ENCODE peak calls at places on chromosomes 3 and 15, in five cellular contexts. V is CD4-positive, alpha-beta memory T cell; Z is effector memory CD4-positive, alpha-beta T cell; I is fibroblast of lung; X is uterus. F is an unnamed sample. For H3K9me3, the result is how much of the 10 kb centered on the place peaks cover.

GRCh38 chr3:53199834-53200233 is 38.8 kb downstream of the PRKCD start:
- DNase-seq in V (no peak), Z (no peak), I (no peak), X (no peak), F (no peak)

GRCh38 chr3:99242271-99242670 is 340.8 kb upstream of the DCBLD2 start:
- DNase-seq in V (no peak), Z (no peak), I (no peak), X (no peak), F (no peak)

GRCh38 chr3:9507586-9508578 is 45.7 kb downstream of the LHFPL4 start:
- DNase-seq in V (no peak), Z (no peak), I (no peak), X (no peak), F (no peak)

GRCh38 chr15:29268706-29269484 is 727 bp downstream of the NSMCE3 start:
- DNase-seq in V (peak), Z (peak), I (peak), X (peak), F (peak)

GRCh38 chr15:37032091-37032775 is 68.1 kb downstream of the MEIS2 start:
- DNase-seq in V (no peak), Z (no peak), I (no peak), X (no peak), F (no peak)

GRCh38 chr3:196793224-196793623 is 53.6 kb downstream of the PAK2 start:
- DNase-seq in V (no peak), Z (no peak), I (peak), X (no peak), F (no peak)

GRCh38 chr3:62622553-62623174 is 249.3 kb upstream of the FEZF2 start:
- DNase-seq in V (peak), Z (no peak), I (peak), X (no peak), F (no peak)

GRCh38 chr15:47437492-47437891 is 279.8 kb upstream of the SEMA6D start:
- DNase-seq in V (no peak), Z (no peak), I (no peak), X (no peak), F (no peak)

GRCh38 chr3:118772036-118773030 is 262.3 kb downstream of the IGSF11 start:
- DNase-seq in V (no peak), Z (no peak), I (peak), X (no peak), F (no peak)

GRCh38 chr3:183188895-183189462 is 26.4 kb upstream of the LAMP3 start:
- DNase-seq in V (no peak), Z (no peak), I (no peak), X (no peak), F (no peak)

GRCh38 chr3:186909078-186909853 is 21.1 kb upstream of the ST6GAL1 start:
- DNase-seq in V (peak), Z (peak), I (no peak), X (no peak), F (peak)

GRCh38 chr15:64905119-64905831 is 6.4 kb upstream of the ANKDD1A start:
- DNase-seq in V (peak), Z (peak), I (peak), X (peak), F (peak)

GRCh38 chr15:35038655-35039534 is 46.2 kb downstream of the NANOGP8 start:
- DNase-seq in V (no peak), Z (no peak), I (peak), X (no peak), F (no peak)

GRCh38 chr3:168088106-168088722 is 7.5 kb downstream of the GOLIM4 start:
- DNase-seq in V (no peak), Z (no peak), I (no peak), X (no peak), F (no peak)

GRCh38 chr3:134749802-134750553 is 45.1 kb upstream of the EPHB1 start:
- DNase-seq in V (no peak), Z (no peak), I (no peak), X (no peak), F (no peak)

GRCh38 chr3:41120461-41120860 is 78.8 kb upstream of the CTNNB1 start:
- DNase-seq in V (no peak), Z (no peak), I (no peak), X (no peak), F (no peak)

GRCh38 chr3:178699810-178700209 is 163.6 kb downstream of the KCNMB2 start:
- DNase-seq in V (no peak), Z (no peak), I (peak), X (no peak), F (no peak)

GRCh38 chr3:10666621-10667020 is 149.4 kb upstream of the SLC6A11 start:
- DNase-seq in V (no peak), Z (no peak), I (no peak), X (peak), F (no peak)

GRCh38 chr15:55110446-55110845 is 86.3 kb downstream of the RSL24D1 start:
- DNase-seq in V (no peak), Z (no peak), I (no peak), X (no peak), F (no peak)

GRCh38 chr3:150377601-150378466 is 30.3 kb upstream of the TSC22D2 start:
- DNase-seq in V (no peak), Z (no peak), I (no peak), X (no peak), F (no peak)

GRCh38 chr3:150373234-150373633 is 34.9 kb upstream of the TSC22D2 start:
- DNase-seq in V (no peak), Z (no peak), I (no peak), X (no peak), F (no peak)

GRCh38 chr3:150372320-150373118 is 35.6 kb upstream of the TSC22D2 start:
- DNase-seq in V (no peak), Z (no peak), I (no peak), X (no peak), F (no peak)

GRCh38 chr3:150376001-150376848 is 31.9 kb upstream of the TSC22D2 start:
- DNase-seq in V (no peak), Z (no peak), I (peak), X (no peak), F (no peak)

DNA sequence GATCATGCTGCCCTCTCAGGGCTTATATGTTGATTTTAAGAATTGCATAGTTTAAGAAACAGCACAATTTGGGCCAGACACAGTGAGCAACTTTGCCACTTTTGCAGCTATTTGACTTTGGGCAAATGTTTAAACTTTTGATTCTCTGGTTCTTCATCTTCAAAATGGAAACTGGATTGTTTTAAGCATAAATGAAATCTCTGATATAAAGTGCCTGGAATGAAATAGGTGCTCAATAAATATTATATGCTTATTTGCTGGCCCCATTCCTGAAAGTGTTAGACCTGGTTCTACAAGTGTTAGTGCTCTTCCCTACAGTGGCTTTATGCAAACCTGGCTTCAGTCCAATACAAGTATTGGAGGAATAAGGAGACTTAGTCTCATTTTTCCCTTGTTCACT is 33.1 kb upstream of the TSC22D2 start:
- DNase-seq in V (no peak), Z (no peak), I (no peak), X (no peak), F (no peak)
- H3K9me3 ChIP-seq in V (under half), Z (under half), I (under half), X (under half), F (under half)

GRCh38 chr3:106830334-106830733 is 546.9 kb upstream of the CCDC54 start:
- DNase-seq in V (no peak), Z (no peak), I (no peak), X (no peak), F (no peak)
- H3K9me3 ChIP-seq in V (under half), Z (under half), I (under half), X (under half), F (under half)

GRCh38 chr3:44721231-44722102 is 8.0 kb upstream of the ZNF501 start:
- DNase-seq in V (no peak), Z (no peak), I (peak), X (no peak), F (no peak)

DNA sequence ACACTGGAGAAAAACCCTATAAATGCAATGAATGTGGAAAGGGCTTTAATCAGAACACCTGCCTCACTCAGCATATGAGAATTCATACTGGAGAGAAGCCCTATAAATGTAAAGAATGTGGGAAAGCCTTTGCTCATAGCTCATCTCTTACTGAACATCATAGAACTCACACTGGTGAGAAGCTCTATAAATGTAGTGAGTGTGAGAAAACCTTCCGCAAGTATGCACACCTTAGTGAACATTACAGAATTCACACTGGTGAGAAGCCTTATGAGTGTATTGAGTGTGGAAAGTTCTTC is 7.4 kb upstream of the ZNF501 start:
- DNase-seq in V (no peak), Z (no peak), I (peak), X (no peak), F (no peak)
- H3K9me3 ChIP-seq in V (half or more), Z (half or more), I (under half), X (half or more), F (half or more)

DNA sequence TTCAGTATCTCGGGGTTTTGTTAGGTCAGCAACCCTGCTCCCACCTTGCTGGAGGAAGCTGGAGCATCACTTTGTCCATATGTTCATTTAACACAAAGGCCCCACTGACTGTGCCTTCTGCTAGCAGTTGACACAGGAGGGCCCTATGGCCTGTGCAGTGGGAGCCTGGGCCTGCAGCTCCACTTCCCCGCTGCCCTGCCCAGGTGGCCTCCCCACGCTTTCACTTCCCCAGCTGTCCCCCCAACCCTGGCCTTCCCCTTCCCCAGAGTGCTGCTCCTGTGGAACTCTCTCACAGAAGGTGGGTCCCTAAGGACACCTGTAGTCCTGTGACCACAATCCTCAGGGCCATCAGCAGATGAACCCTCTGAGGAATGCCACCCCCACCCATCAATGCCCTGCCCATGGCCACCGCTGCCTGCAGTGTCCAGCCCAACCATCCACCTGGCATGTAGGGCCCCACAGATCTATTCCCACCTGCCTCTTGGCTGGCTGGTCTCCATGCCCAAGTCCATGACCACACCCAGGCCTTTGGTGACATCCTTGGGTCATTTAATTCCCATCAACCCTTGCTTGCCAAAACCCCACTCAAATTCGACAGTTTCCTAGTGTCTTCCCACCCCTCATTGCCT is 13.5 kb downstream of the TBC1D21 start:
- DNase-seq in V (no peak), Z (no peak), I (no peak), X (peak), F (no peak)
- H3K9me3 ChIP-seq in V (under half), Z (under half), I (under half), X (under half), F (under half)

GRCh38 chr15:25776071-25776740 is 86.9 kb downstream of the ATP10A start:
- DNase-seq in V (no peak), Z (no peak), I (no peak), X (no peak), F (no peak)

GRCh38 chr15:25774871-25775270 is 88.3 kb downstream of the ATP10A start:
- DNase-seq in V (no peak), Z (no peak), I (no peak), X (no peak), F (no peak)

GRCh38 chr15:25773248-25773647 is 89.9 kb downstream of the ATP10A start:
- DNase-seq in V (no peak), Z (no peak), I (no peak), X (no peak), F (no peak)

GRCh38 chr15:25777047-25777446 is 86.1 kb downstream of the ATP10A start:
- DNase-seq in V (no peak), Z (no peak), I (no peak), X (no peak), F (no peak)

DNA sequence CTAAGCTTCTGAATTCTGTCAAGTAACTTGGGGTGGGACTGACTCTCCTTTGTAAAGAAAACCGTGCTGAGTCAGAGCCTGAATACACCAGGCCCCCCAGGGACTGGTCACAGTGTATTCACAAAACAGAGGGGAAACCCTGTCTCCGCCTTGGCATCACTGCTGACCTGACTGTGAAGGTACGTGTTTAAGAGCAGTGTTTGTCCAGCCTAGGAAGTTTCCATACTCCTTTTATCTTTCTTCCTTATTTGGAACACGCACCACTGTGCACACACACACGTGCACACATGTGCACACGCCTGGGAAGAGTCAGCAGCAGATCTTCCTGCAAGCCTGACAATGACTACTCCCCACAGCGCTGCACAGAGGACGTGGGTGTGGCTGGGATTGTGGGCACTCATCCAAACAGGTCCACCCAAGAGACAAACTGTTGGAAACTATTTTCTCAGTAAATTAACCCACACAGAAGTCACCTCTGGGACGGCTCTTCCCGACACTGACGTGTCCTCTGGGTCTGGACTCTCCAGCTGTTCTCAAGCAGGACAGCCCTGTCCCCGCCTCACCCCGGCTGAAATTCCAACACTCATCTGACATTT is 87.7 kb downstream of the ATP10A start:
- DNase-seq in V (no peak), Z (no peak), I (peak), X (peak), F (no peak)
- H3K9me3 ChIP-seq in V (under half), Z (under half), I (under half), X (under half), F (under half)

DNA sequence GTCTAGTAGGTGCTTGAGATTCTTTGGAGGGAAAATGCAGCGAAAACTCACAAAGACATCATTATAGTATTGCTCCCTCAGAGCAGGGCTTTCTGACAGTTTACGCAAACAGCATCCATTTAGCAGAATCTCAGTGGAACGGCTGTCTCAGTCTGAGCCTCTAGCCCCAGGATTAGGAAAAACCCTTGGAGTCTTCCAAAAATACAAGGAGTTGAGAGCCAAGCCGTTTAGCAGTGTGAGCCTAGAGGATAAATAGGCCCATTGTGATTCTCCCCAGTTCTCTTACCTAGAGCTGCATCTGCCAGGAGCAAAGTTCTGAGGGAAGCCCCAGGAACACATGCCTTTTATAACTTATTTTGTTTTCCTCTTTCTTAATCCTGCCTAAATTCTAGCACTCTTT is 359.6 kb downstream of the NTRK3 start:
- DNase-seq in V (no peak), Z (no peak), I (no peak), X (no peak), F (no peak)
- H3K9me3 ChIP-seq in V (under half), Z (under half), I (under half), X (under half), F (under half)

DNA sequence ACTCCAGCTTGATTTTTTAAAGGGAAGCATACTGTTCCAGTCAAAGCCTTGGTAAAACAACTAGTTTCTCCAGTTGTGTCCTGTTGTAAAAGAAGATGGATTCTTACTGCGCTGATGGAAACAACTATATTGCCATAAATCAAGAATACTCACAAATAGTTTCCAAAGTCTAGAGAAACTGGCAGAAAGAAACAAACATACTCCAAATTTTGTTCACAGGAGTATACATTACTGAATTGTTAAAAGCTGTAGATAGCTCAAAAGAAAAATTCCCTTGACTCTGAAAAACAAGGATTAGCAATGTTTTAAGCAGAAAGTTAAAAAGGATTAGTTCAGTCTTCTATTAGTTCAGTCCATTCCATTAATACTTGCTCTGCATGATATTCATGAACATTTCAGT is 27.6 kb downstream of the SORD start:
- DNase-seq in V (no peak), Z (no peak), I (no peak), X (no peak), F (no peak)
- H3K9me3 ChIP-seq in V (under half), Z (under half), I (under half), X (under half), F (under half)

GRCh38 chr3:350978-351377 is 154.4 kb downstream of the CHL1 start:
- DNase-seq in V (no peak), Z (no peak), I (no peak), X (no peak), F (no peak)
- H3K9me3 ChIP-seq in V (under half), Z (under half), I (under half), X (under half), F (under half)

GRCh38 chr15:25246641-25247417 is 192.0 kb downstream of the UBE3A start:
- DNase-seq in V (no peak), Z (no peak), I (no peak), X (peak), F (no peak)
- H3K9me3 ChIP-seq in V (under half), Z (under half), I (under half), X (under half), F (under half)

GRCh38 chr3:2875699-2876098 is 234.5 kb downstream of the IL5RA start:
- DNase-seq in V (no peak), Z (no peak), I (no peak), X (no peak), F (no peak)
- H3K9me3 ChIP-seq in V (under half), Z (under half), I (under half), X (under half), F (under half)

F was measured in T-helper 17 cell.